ENCODE peak calls at places on chromosome 17, in seven cellular contexts. C is uterus; F is CD4-positive, alpha-beta T cell; H is H1; N is RWPE1; R is stomach; S is caudate nucleus. A is an unnamed sample.

GRCh38 chr17:48456584-48456983 is 26.6 kb upstream of the SKAP1 start:
- DNase-seq in C (no peak), H (no peak), R (no peak), F (no peak), S (no peak), N (peak), A (no peak)

GRCh38 chr17:64449545-64449944 is 630 bp downstream of the MILR1 start:
- DNase-seq in C (no peak), F (no peak), H (no peak), R (no peak), S (no peak), N (no peak), A (no peak)

GRCh38 chr17:29959658-29960337 is 18.4 kb downstream of the EFCAB5 start:
- DNase-seq in C (no peak), H (no peak), N (no peak), F (no peak), S (no peak), R (no peak), A (no peak)

GRCh38 chr17:57935833-57936807 is 19.1 kb downstream of the CUEDC1 start:
- DNase-seq in R (no peak), C (peak), S (peak), F (no peak), N (no peak), H (no peak), A (peak)

GRCh38 chr17:18967806-18968744 is 16.1 kb downstream of the SLC5A10 start:
- DNase-seq in F (no peak), R (peak), C (no peak), N (peak), H (no peak), S (no peak), A (no peak)

GRCh38 chr17:77609553-77610517 is 348.7 kb upstream of the TNRC6C start:
- DNase-seq in F (peak), S (no peak), H (no peak), N (no peak), C (peak), R (no peak), A (no peak)

GRCh38 chr17:8484465-8484864 is 48.8 kb downstream of the NDEL1 start:
- DNase-seq in R (no peak), H (no peak), S (no peak), F (no peak), C (no peak), N (no peak), A (no peak)

GRCh38 chr17:21297597-21297996 is 13.1 kb downstream of the MAP2K3 start:
- DNase-seq in H (no peak), C (no peak), R (no peak), N (no peak), F (no peak), S (no peak), A (no peak)

GRCh38 chr17:32323046-32323445 is 18.9 kb downstream of the C17orf75 start:
- DNase-seq in C (no peak), H (no peak), R (no peak), F (no peak), N (no peak), S (no peak), A (no peak)

GRCh38 chr17:50218771-50219315 is 17.4 kb upstream of the COL1A1 start:
- DNase-seq in R (no peak), N (no peak), S (no peak), F (no peak), H (no peak), C (peak), A (no peak)

GRCh38 chr17:20206068-20206467 is 196.9 kb downstream of the SPECC1 start:
- DNase-seq in F (no peak), H (no peak), S (no peak), R (no peak), N (no peak), C (peak), A (no peak)

GRCh38 chr17:34847939-34848338 is 113.3 kb downstream of the CCT6B start:
- DNase-seq in R (no peak), N (no peak), S (no peak), F (no peak), H (no peak), C (no peak), A (no peak)

GRCh38 chr17:14101976-14102375 is 32.7 kb downstream of the COX10 start:
- DNase-seq in H (no peak), C (no peak), R (no peak), N (no peak), F (no peak), S (no peak), A (no peak)

GRCh38 chr17:979539-980405 is at the start of gene NXN:
- DNase-seq in H (no peak), C (peak), F (peak), N (peak), R (peak), S (peak), A (peak)

GRCh38 chr17:50634123-50634914 is at the start of gene ABCC3:
- DNase-seq in H (no peak), F (no peak), C (no peak), N (peak), S (no peak), R (peak), A (no peak)

GRCh38 chr17:59498421-59499307 is 66.7 kb upstream of the DHX40 start:
- DNase-seq in C (no peak), H (no peak), S (no peak), F (no peak), N (no peak), R (no peak), A (no peak)

GRCh38 chr17:56744721-56745120 is 89.0 kb downstream of the C17orf67 start:
- DNase-seq in N (no peak), C (no peak), H (no peak), F (no peak), R (no peak), S (no peak), A (no peak)

GRCh38 chr17:44223574-44224046 is 4.1 kb upstream of the UBTF start:
- DNase-seq in N (no peak), C (peak), H (no peak), S (no peak), F (no peak), R (no peak), A (no peak)

GRCh38 chr17:30236297-30236624 is 764 bp upstream of the SLC6A4 start:
- DNase-seq in H (no peak), C (no peak), F (no peak), N (no peak), S (no peak), R (no peak), A (no peak)

GRCh38 chr17:83119987-83120864 is 40.8 kb downstream of the METRNL start:
- DNase-seq in S (no peak), R (no peak), C (no peak), F (no peak), N (no peak), H (no peak), A (no peak)

GRCh38 chr17:60599220-60599619 is 773 bp upstream of the PPM1D start:
- DNase-seq in F (no peak), C (no peak), S (no peak), N (no peak), R (no peak), H (no peak), A (no peak)

GRCh38 chr17:7839890-7840260 is 5.9 kb downstream of the KDM6B start:
- DNase-seq in F (no peak), S (no peak), C (no peak), H (no peak), R (no peak), N (no peak), A (no peak)

GRCh38 chr17:37220609-37220953 is 155.2 kb upstream of the C17orf78 start:
- DNase-seq in H (no peak), N (no peak), R (no peak), S (no peak), C (no peak), F (no peak), A (no peak)

GRCh38 chr17:79657036-79657435 is 46.2 kb upstream of the RBFOX3 start:
- DNase-seq in H (no peak), N (no peak), C (peak), R (no peak), F (no peak), S (no peak), A (no peak)

GRCh38 chr17:51258756-51259573 is 884 bp downstream of the MBTD1 start:
- DNase-seq in R (no peak), C (peak), N (peak), S (no peak), F (no peak), H (no peak), A (no peak)

GRCh38 chr17:34420254-34420766 is 57.3 kb upstream of the CCL1 start:
- DNase-seq in S (peak), R (peak), H (peak), N (peak), C (peak), F (peak), A (peak)

GRCh38 chr17:71409712-71410111 is 711.1 kb upstream of the SOX9 start:
- DNase-seq in F (no peak), S (no peak), R (no peak), H (no peak), N (peak), C (no peak), A (no peak)

GRCh38 chr17:45906927-45907622 is 12.7 kb downstream of the MAPT start:
- DNase-seq in H (no peak), F (no peak), C (no peak), S (no peak), N (no peak), R (no peak), A (no peak)

GRCh38 chr17:1181769-1182137 is 2.0 kb upstream of the ABR start:
- DNase-seq in R (no peak), S (no peak), N (no peak), F (no peak), H (no peak), C (no peak), A (no peak)

GRCh38 chr17:36705651-36706436 is 104.5 kb downstream of the MRM1 start:
- DNase-seq in R (peak), S (no peak), C (no peak), N (peak), F (no peak), H (no peak), A (no peak)

GRCh38 chr17:69500911-69501429 is 86.5 kb downstream of the MAP2K6 start:
- DNase-seq in R (no peak), F (no peak), S (no peak), H (no peak), C (no peak), N (no peak), A (no peak)

GRCh38 chr17:39866013-39866730 is 1.8 kb upstream of the ZPBP2 start:
- DNase-seq in R (no peak), H (no peak), S (no peak), F (no peak), C (no peak), N (no peak), A (no peak)

GRCh38 chr17:51217946-51218345 is 41.9 kb downstream of the MBTD1 start:
- DNase-seq in S (no peak), N (no peak), C (no peak), R (no peak), F (no peak), H (no peak), A (no peak)

GRCh38 chr17:39755550-39756375 is 18.0 kb downstream of the GRB7 start:
- DNase-seq in N (no peak), H (no peak), C (no peak), F (peak), R (no peak), S (no peak), A (no peak)

GRCh38 chr17:17679243-17679642 is 2.0 kb upstream of the RAI1 start:
- DNase-seq in C (no peak), R (no peak), S (no peak), N (no peak), H (no peak), F (no peak), A (no peak)
- H3K27ac ChIP-seq in C (no peak), R (no peak), S (no peak), N (no peak), H (no peak), F (no peak), A (no peak)

DNA sequence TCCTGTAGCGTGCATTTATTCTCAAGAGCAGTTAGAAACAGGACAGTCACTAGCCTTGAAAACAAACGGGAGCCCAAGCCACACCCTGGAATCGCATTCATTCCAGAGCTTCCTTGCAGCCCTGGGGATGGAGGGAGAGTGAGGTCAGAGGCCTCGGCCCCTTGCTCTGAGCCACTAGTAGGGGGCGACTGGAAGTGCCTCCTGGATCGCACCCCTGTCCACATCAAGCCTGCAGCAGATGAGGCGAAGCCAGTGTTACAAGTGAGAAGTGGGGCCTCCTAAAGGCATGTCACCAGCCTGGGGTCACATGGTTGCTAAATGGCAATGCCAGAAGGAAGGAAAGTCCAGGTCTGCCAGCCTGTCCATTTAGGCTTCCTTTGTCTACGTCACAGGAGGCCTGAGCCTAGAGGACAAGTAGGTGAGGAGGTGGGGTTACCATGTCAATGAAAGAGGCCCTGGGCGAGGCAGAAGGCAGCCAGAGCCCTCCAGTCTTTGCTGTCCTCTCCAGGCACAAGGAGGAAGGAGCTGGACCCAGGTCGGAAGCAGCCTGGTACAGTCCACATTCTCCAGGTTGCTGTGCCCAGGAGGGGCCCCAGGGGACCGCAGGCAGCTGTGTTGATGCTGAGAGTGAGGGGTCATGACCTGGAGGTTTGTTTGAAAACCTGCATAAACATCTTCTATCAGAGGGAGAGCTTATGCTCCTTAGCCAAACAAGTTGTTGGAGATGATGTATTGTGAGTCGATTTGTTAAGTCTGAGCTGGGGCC is 3.0 kb upstream of the RCVRN start:
- DNase-seq in C (no peak), S (no peak), R (no peak), N (no peak), H (no peak), F (no peak), A (no peak)
- H3K27ac ChIP-seq in C (no peak), S (no peak), R (no peak), N (no peak), H (no peak), F (no peak), A (no peak)

GRCh38 chr17:82001657-82002056 is 21.0 kb downstream of the CENPX start:
- DNase-seq in N (no peak), H (no peak), S (no peak), F (no peak), C (no peak), R (no peak), A (no peak)

GRCh38 chr17:81998719-81999438 is 21.4 kb downstream of the ASPSCR1 start:
- DNase-seq in H (no peak), F (no peak), C (no peak), N (no peak), S (no peak), R (no peak), A (no peak)

GRCh38 chr17:82000803-82001649 is 21.7 kb downstream of the CENPX start:
- DNase-seq in N (no peak), F (no peak), C (no peak), S (no peak), H (no peak), R (no peak), A (no peak)

GRCh38 chr17:81999587-81999974 is 22.2 kb downstream of the ASPSCR1 start:
- DNase-seq in C (no peak), R (no peak), S (no peak), H (no peak), F (no peak), N (no peak), A (no peak)

DNA sequence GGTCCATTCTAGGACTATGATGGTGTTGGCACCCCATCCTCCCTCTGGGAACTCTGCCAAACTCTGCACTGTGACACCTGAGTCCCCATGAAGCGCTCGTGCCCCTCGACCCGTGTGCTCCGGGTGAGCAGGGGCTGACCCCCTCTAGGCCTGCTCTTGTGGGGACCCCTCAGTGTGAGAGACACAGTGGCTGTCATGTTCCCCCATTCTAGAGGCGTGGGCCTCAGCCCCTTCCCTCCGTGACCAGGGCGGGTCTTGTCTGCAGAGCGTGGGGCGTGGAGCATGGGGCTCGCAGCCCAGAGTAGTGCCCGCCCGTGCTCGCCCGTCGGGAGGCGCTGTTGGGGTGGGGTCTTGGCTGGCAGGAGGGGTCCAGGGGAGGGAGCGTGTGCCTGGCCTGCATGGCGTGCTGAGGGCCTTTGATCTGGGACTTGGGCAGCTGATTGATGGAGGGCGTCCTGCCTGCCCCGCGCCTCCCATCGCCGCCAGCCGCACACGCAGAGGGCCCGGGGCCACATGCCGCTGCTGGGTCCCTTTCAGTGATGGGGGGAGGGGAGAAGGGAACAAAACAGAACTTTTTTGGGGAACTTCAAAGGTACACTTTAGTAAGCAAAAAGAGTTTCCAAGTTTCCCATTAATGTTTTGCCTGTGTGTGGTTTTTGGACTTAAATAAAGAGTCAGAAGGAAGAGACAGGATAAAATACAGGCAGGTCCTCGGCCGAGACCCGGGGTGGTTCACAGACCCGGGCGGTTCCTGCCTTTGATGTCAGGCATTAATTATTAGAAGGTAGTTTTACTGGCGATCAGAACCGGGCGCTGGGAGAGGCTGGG is 22.5 kb downstream of the CENPX start:
- DNase-seq in F (no peak), N (no peak), S (no peak), R (no peak), H (no peak), C (no peak), A (no peak)
- H3K27ac ChIP-seq in F (no peak), N (peak), S (no peak), R (no peak), H (no peak), C (no peak), A (no peak)

DNA sequence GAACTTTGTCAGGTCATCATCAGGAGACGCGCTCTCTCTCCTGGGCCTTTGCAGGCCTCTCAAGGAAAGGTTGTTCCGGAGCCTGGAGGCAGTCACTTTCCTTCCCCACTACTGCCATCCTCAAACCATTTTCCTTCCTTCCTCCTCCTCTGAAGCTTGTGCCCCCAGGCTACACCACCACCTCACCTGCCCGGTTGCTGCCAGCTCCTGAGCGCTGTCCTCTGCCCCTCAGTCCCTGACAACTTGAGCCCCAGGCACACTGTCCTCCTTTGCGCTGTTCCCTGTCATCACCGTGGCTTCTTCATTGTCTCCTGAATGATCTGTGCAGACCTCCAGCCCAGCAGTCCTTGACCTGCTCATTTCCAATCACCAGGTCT is 18.9 kb downstream of the CDRT4 start:
- DNase-seq in S (no peak), N (no peak), F (no peak), H (no peak), R (no peak), C (peak), A (no peak)
- H3K27ac ChIP-seq in S (peak), N (no peak), F (no peak), H (no peak), R (peak), C (peak), A (no peak)

GRCh38 chr17:22454070-22454999 is 762.0 kb downstream of the KCNJ18 start:
- DNase-seq in F (no peak), N (no peak), H (no peak), C (no peak), R (no peak), S (no peak), A (no peak)

DNA sequence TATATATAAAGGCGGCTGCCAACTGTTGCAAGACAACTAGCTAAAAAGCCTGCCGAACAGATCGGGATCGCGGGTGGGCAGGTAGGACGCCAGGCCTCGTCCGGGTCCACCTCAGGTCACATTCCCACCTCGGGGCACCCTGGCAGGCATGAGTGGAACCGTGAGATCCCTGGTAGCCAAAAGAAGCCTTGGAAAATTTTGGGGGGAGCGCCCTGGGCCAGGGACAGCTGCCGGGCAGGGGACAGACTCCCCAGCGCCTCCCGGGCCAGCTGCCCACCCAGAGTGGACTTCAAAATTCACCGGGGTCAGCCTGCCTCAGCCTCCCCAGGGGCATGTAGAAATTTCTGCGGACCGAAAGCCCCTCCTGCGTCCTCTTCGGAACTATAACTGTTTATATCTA is 760.9 kb downstream of the KCNJ18 start:
- DNase-seq in F (no peak), R (no peak), N (no peak), C (no peak), S (no peak), H (no peak), A (no peak)
- H3K27ac ChIP-seq in F (no peak), R (no peak), N (no peak), C (no peak), S (no peak), H (no peak), A (no peak)

DNA sequence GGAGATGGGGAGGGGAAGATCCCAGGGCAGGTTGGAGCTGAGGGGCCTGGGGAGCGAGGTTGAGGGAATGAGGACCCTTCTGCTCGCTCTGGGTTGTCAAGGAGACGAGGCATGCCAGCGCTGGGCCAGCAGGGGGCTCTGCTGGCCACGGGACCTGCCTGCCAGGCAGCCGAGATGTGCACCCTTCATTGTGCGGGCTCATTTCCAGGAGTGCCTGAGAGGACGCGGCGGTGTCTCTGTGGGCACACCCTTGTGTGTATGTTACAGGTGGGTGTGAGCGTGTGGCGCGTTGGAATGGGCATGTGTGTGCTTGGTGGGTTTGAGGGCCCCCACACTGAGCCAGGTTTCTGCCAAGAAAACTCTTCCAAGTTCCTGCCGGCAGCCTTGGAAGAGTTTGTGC is 15.9 kb downstream of the ARHGAP23 start:
- DNase-seq in H (no peak), F (peak), C (peak), S (peak), N (peak), R (peak), A (peak)
- H3K27ac ChIP-seq in H (no peak), F (no peak), C (no peak), S (peak), N (peak), R (peak), A (peak)